ENCODE peak calls at places on chromosome 14, in five cellular contexts. J, H, S, Z and Y are unnamed samples.

GRCh38 chr14:36660736-36661505 is 739 bp upstream of the PAX9 start:
- DNase-seq in J (no peak), S (peak), H (no peak), Z (no peak), Y (no peak)

GRCh38 chr14:77641534-77642341 is 25.3 kb upstream of the SPTLC2 start:
- DNase-seq in J (no peak), Z (no peak), H (no peak), S (no peak), Y (peak)

GRCh38 chr14:101599234-101599885 is 38.1 kb downstream of the DIO3 start:
- DNase-seq in J (no peak), Z (no peak), S (no peak), H (no peak), Y (no peak)

GRCh38 chr14:80136358-80136757 is 74.9 kb downstream of the DIO2 start:
- DNase-seq in H (no peak), S (no peak), J (no peak), Z (no peak), Y (no peak)

GRCh38 chr14:92041203-92041602 is 1.3 kb upstream of the TRIP11 start:
- DNase-seq in J (no peak), Z (no peak), H (no peak), S (no peak), Y (no peak)

GRCh38 chr14:90715993-90716392 is 100.2 kb downstream of the TTC7B start:
- DNase-seq in S (peak), J (no peak), Z (no peak), H (no peak), Y (no peak)

GRCh38 chr14:93328546-93328945 is 4.3 kb downstream of the BTBD7 start:
- DNase-seq in J (no peak), Z (no peak), H (no peak), S (no peak), Y (no peak)

GRCh38 chr14:22164616-22165015 is 424.4 kb downstream of the DAD1 start:
- DNase-seq in S (no peak), H (no peak), Z (no peak), J (no peak), Y (peak)

GRCh38 chr14:79745046-79745445 is 466.3 kb downstream of the DIO2 start:
- DNase-seq in J (no peak), Z (no peak), S (no peak), H (no peak), Y (no peak)

GRCh38 chr14:100052819-100053218 is 12.4 kb upstream of the EVL start:
- DNase-seq in S (no peak), Z (no peak), H (no peak), J (no peak), Y (no peak)

GRCh38 chr14:21029917-21030316 is at the start of gene TPPP2:
- DNase-seq in H (no peak), S (no peak), Z (no peak), J (no peak), Y (no peak)

GRCh38 chr14:66405158-66405557 is 81.0 kb upstream of the CCDC196 start:
- DNase-seq in S (no peak), Z (no peak), J (no peak), H (no peak), Y (no peak)

GRCh38 chr14:95519699-95520098 is 3.2 kb upstream of the SYNE3 start:
- DNase-seq in H (no peak), J (no peak), Z (no peak), S (no peak), Y (peak)

GRCh38 chr14:87996276-87996592 is 3.3 kb upstream of the GALC start:
- DNase-seq in H (no peak), J (no peak), Z (peak), S (no peak), Y (no peak)

GRCh38 chr14:100902295-100902694 is 1.2 kb downstream of the RTL1 start:
- DNase-seq in J (peak), H (peak), S (peak), Z (peak), Y (no peak)

GRCh38 chr14:96178674-96179321 is 25.8 kb upstream of the BDKRB2 start:
- DNase-seq in J (no peak), S (no peak), H (no peak), Z (no peak), Y (no peak)

GRCh38 chr14:76564471-76565119 is 188.7 kb downstream of the ESRRB start:
- DNase-seq in S (no peak), J (peak), Z (no peak), H (peak), Y (no peak)

GRCh38 chr14:91159906-91160305 is 46.0 kb downstream of the DGLUCY start:
- DNase-seq in J (no peak), H (no peak), S (no peak), Z (no peak), Y (no peak)

GRCh38 chr14:52446355-52446754 is 106.0 kb downstream of the TXNDC16 start:
- DNase-seq in H (no peak), J (no peak), Z (peak), S (no peak), Y (no peak)
- TF ChIP-seq MAX in H (no peak), J (no peak), Z (no peak), S (no peak), Y (no peak)

GRCh38 chr14:105529506-105530445 is 3.4 kb downstream of the TMEM121 start:
- DNase-seq in Z (peak), S (no peak), J (no peak), H (peak), Y (no peak)

GRCh38 chr14:105526781-105527380 is 498 bp downstream of the TMEM121 start:
- DNase-seq in S (no peak), Z (no peak), J (no peak), H (no peak), Y (no peak)

GRCh38 chr14:105528859-105529505 is 2.6 kb downstream of the TMEM121 start:
- DNase-seq in J (no peak), S (no peak), Z (no peak), H (no peak), Y (peak)

GRCh38 chr14:105527381-105528196 is 1.2 kb downstream of the TMEM121 start:
- DNase-seq in Z (no peak), S (no peak), J (no peak), H (no peak), Y (no peak)

DNA sequence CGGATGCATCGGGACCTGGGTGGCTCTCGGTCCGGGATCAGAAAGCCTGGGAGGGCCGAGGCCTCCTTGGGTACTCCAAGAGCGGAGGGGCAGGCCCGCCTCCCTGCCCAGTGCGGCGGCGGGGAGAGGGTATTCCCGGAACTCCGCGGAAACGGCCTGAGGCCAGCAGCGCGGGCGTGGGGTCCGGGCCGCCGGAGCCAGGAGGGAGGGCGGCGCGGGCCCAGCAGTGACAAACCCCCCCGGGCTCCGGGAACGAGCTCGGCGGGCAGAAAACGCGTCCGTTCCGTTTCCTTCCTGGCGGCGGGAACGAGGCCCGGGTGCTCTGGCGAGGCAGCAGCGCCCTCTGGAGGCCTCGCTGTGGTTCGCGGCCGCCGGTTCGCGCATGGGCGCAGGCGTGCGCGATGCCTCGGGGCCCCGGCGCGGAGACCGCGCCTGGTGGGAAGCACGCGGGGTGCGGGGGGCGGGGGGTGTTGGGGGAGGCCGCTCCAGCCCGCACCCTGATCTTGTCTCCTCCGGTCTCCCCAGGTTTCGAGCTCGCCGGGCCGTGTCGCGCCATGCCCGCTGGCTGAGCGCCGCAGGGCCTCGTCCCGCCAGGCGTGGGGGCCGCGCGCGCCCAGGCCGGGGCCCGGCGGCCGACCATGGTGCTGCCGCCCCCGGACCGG is 1.9 kb downstream of the TMEM121 start:
- DNase-seq in H (peak), S (peak), J (peak), Z (peak), Y (peak)
- TF ChIP-seq POLR2A in H (no peak), S (no peak), J (peak), Z (no peak), Y (peak)

GRCh38 chr14:48788771-48789170 is 797.4 kb downstream of the RPS29 start:
- DNase-seq in J (no peak), S (no peak), H (no peak), Z (no peak), Y (no peak)

DNA sequence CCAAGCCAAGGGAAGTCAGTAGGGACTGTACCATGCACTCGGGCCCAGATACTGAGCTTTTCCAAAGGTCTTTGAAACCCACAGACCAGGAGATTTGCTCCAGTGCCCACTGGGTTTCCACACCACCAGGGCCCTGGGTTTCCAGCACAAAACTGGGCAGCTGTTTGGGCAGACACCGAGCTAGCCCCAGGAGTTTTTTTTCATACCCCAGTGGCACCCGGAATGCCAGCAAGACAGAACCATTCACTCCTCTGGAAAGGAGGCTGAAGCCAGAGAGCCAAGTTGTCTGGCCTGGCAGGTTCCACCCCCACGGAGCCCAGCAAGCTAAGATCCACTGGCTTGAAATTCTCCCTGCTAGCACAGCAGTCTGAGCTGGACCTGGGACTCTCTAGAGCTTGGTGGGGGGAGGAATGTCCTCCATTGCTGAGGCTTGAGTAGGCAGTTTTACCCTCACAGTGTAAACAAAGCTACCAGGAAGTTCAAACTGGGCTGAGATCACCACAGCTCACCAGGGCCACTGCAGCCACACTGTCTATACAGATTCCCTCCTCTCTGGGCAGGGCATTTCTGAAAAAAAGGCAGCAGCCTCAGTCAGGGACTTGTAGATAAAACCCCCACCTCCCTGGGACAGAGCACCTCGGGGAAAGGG is 793.7 kb downstream of the RPS29 start:
- DNase-seq in Z (peak), S (no peak), J (no peak), H (no peak), Y (no peak)
- TF ChIP-seq JUN in Z (no peak), S (no peak), J (no peak), H (no peak), Y (no peak)

DNA sequence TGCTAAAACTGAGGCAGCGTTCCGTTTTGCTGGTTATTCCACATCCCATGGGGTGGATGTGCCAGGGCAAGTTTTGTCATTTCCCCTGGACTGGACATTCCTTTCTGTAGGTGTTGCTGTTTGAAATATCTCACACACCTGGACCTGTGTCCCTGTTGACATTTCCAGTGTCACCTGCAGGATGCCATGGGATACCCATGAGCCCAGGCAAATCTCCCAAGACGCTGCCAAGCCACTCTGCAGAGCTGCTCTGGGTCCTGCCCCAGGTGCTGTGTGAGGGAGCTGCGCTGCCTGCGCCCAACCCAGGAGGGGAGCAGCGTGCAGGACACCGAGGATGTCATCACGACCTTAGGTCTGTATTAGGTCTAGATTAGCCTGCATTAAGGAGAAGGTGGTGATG is 5.2 kb upstream of the PACS2 start:
- DNase-seq in S (no peak), Z (no peak), J (no peak), H (no peak), Y (no peak)
- TF ChIP-seq MAX in S (no peak), Z (no peak), J (no peak), H (no peak), Y (no peak)

GRCh38 chr14:102775855-102776760 is 1.1 kb upstream of the TRAF3 start:
- DNase-seq in Z (peak), J (no peak), S (no peak), H (peak), Y (peak)
- TF ChIP-seq POLR2A in Z (no peak), J (no peak), S (no peak), H (no peak), Y (no peak)